ENCODE peak calls at places on chromosomes 16 and 17, in eight cellular contexts. One of them, this sample, is unnamed.
A peak's percentile ranks its signal among the peaks of the same experiment; 100 is the strongest.

GRCh38 chr17:56558088-56558487 is 35.4 kb upstream of the NOG start:
- DNase-seq in ascending aorta: no peak
- DNase-seq in T-helper 1 cell: no peak
- DNase-seq in CD8-positive, alpha-beta memory T cell: no peak
- DNase-seq in stimulated activated CD8-positive, alpha-beta memory T cell treated with anti-CD3 and anti-CD28 coated beads, Interleukin-12 subunit alpha, Interleukin-12 subunit beta, amount 100 ng/mL, for 4 hours: no peak
- DNase-seq in sigmoid colon: no peak
- DNase-seq in HTR-8/SVneo: no peak
- DNase-seq in GM13976: no peak
- DNase-seq in this sample: no peak

GRCh38 chr16:85296859-85297698 is 184.8 kb upstream of the CIBAR2 start:
- DNase-seq in ascending aorta: no peak
- DNase-seq in T-helper 1 cell: peak; percentile 26
- DNase-seq in CD8-positive, alpha-beta memory T cell: peak; percentile 24
- DNase-seq in stimulated activated CD8-positive, alpha-beta memory T cell treated with anti-CD3 and anti-CD28 coated beads, Interleukin-12 subunit alpha, Interleukin-12 subunit beta, amount 100 ng/mL, for 4 hours: no peak
- DNase-seq in sigmoid colon: no peak
- DNase-seq in HTR-8/SVneo: peak; percentile 75
- DNase-seq in GM13976: peak; percentile 78
- DNase-seq in this sample: peak; percentile 34

GRCh38 chr17:74340470-74341023 is 14.5 kb downstream of the KIF19 start:
- DNase-seq in ascending aorta: no peak
- DNase-seq in T-helper 1 cell: no peak
- DNase-seq in CD8-positive, alpha-beta memory T cell: no peak
- DNase-seq in stimulated activated CD8-positive, alpha-beta memory T cell treated with anti-CD3 and anti-CD28 coated beads, Interleukin-12 subunit alpha, Interleukin-12 subunit beta, amount 100 ng/mL, for 4 hours: no peak
- DNase-seq in sigmoid colon: no peak
- DNase-seq in HTR-8/SVneo: no peak
- DNase-seq in GM13976: no peak
- DNase-seq in this sample: no peak

GRCh38 chr16:2707368-2708289 is 12.4 kb downstream of the PRSS27 start:
- DNase-seq in ascending aorta: no peak
- DNase-seq in T-helper 1 cell: no peak
- DNase-seq in CD8-positive, alpha-beta memory T cell: no peak
- DNase-seq in stimulated activated CD8-positive, alpha-beta memory T cell treated with anti-CD3 and anti-CD28 coated beads, Interleukin-12 subunit alpha, Interleukin-12 subunit beta, amount 100 ng/mL, for 4 hours: no peak
- DNase-seq in sigmoid colon: no peak
- DNase-seq in HTR-8/SVneo: no peak
- DNase-seq in GM13976: no peak
- DNase-seq in this sample: no peak

GRCh38 chr16:66588981-66589713 is 9.9 kb downstream of the CMTM2 start:
- DNase-seq in ascending aorta: no peak
- DNase-seq in T-helper 1 cell: peak; percentile 80
- DNase-seq in CD8-positive, alpha-beta memory T cell: peak; percentile 51
- DNase-seq in stimulated activated CD8-positive, alpha-beta memory T cell treated with anti-CD3 and anti-CD28 coated beads, Interleukin-12 subunit alpha, Interleukin-12 subunit beta, amount 100 ng/mL, for 4 hours: peak; percentile 33
- DNase-seq in sigmoid colon: peak; percentile 71
- DNase-seq in HTR-8/SVneo: peak; percentile 62
- DNase-seq in GM13976: peak; percentile 87
- DNase-seq in this sample: no peak

GRCh38 chr17:8489841-8490240 is 54.2 kb downstream of the NDEL1 start:
- DNase-seq in ascending aorta: no peak
- DNase-seq in T-helper 1 cell: no peak
- DNase-seq in CD8-positive, alpha-beta memory T cell: no peak
- DNase-seq in stimulated activated CD8-positive, alpha-beta memory T cell treated with anti-CD3 and anti-CD28 coated beads, Interleukin-12 subunit alpha, Interleukin-12 subunit beta, amount 100 ng/mL, for 4 hours: no peak
- DNase-seq in sigmoid colon: no peak
- DNase-seq in HTR-8/SVneo: no peak
- DNase-seq in GM13976: no peak
- DNase-seq in this sample: no peak

GRCh38 chr17:78977992-78978973 is 1.4 kb downstream of the LGALS3BP start:
- DNase-seq in ascending aorta: no peak
- DNase-seq in T-helper 1 cell: no peak
- DNase-seq in CD8-positive, alpha-beta memory T cell: no peak
- DNase-seq in stimulated activated CD8-positive, alpha-beta memory T cell treated with anti-CD3 and anti-CD28 coated beads, Interleukin-12 subunit alpha, Interleukin-12 subunit beta, amount 100 ng/mL, for 4 hours: no peak
- DNase-seq in sigmoid colon: no peak
- DNase-seq in HTR-8/SVneo: no peak
- DNase-seq in GM13976: no peak
- DNase-seq in this sample: no peak

GRCh38 chr17:67995568-67996191 is 589 bp downstream of the C17orf58 start:
- DNase-seq in ascending aorta: no peak
- DNase-seq in T-helper 1 cell: peak; percentile 5
- DNase-seq in CD8-positive, alpha-beta memory T cell: peak; percentile 10
- DNase-seq in stimulated activated CD8-positive, alpha-beta memory T cell treated with anti-CD3 and anti-CD28 coated beads, Interleukin-12 subunit alpha, Interleukin-12 subunit beta, amount 100 ng/mL, for 4 hours: no peak
- DNase-seq in sigmoid colon: peak; percentile 72
- DNase-seq in HTR-8/SVneo: no peak
- DNase-seq in GM13976: peak; percentile 56
- DNase-seq in this sample: peak; percentile 17